ENCODE peak calls at places on chromosomes 2 and 18, in five cellular contexts. W, K, U, H and C are unnamed samples.
A peak's percentile ranks its signal among the peaks of the same experiment; 100 is the strongest.

GRCh38 chr2:20573611-20574422 is 77.1 kb downstream of the HS1BP3 start:
- DNase-seq in W (no peak), K (peak; percentile 89), U (no peak), H (no peak), C (no peak)

GRCh38 chr18:67864677-67865340 is 348.3 kb upstream of the DSEL start:
- DNase-seq in W (no peak), K (peak; percentile 58), U (no peak), H (no peak), C (no peak)

GRCh38 chr2:176129013-176129796 is at the start of gene HOXD8:
- DNase-seq in W (peak; percentile 73), K (peak; percentile 9), U (peak; percentile 69), H (peak; percentile 65), C (no peak)

GRCh38 chr18:44537521-44537920 is 143.2 kb upstream of the SETBP1 start:
- DNase-seq in W (peak; percentile 87), K (peak; percentile 20), U (no peak), H (no peak), C (peak; percentile 97)

GRCh38 chr18:9916067-9916684 is 2.4 kb downstream of the VAPA start:
- DNase-seq in W (no peak), K (peak; percentile 25), U (no peak), H (no peak), C (no peak)

GRCh38 chr2:206573793-206574192 is 68.5 kb upstream of the FAM237A start:
- DNase-seq in W (no peak), K (no peak), U (no peak), H (no peak), C (no peak)

GRCh38 chr2:238936162-238937052 is 88.5 kb downstream of the TWIST2 start:
- DNase-seq in W (no peak), K (no peak), U (peak; percentile 19), H (peak; percentile 19), C (no peak)

GRCh38 chr2:144512421-144513272 is 7.3 kb downstream of the ZEB2 start:
- DNase-seq in W (no peak), K (no peak), U (no peak), H (no peak), C (no peak)

GRCh38 chr18:26003391-26003790 is 87.0 kb downstream of the SS18 start:
- DNase-seq in W (no peak), K (no peak), U (no peak), H (no peak), C (no peak)

GRCh38 chr18:79765491-79766245 is 32.1 kb upstream of the KCNG2 start:
- DNase-seq in W (no peak), K (peak; percentile 44), U (no peak), H (no peak), C (no peak)

GRCh38 chr2:182577816-182578215 is 138.2 kb upstream of the DNAJC10 start:
- DNase-seq in W (no peak), K (no peak), U (no peak), H (no peak), C (no peak)

GRCh38 chr2:234914371-234915154 is 37.3 kb upstream of the SH3BP4 start:
- DNase-seq in W (no peak), K (no peak), U (no peak), H (no peak), C (no peak)

GRCh38 chr2:162317058-162317742 is 1.3 kb downstream of the IFIH1 start:
- DNase-seq in W (no peak), K (no peak), U (no peak), H (no peak), C (no peak)

GRCh38 chr2:169069341-169069740 is at the start of gene DHRS9:
- DNase-seq in W (peak; percentile 50), K (peak; percentile 7), U (no peak), H (no peak), C (peak; percentile 92)

GRCh38 chr2:68368657-68369339 is 3.7 kb downstream of the PLEK start:
- DNase-seq in W (peak; percentile 23), K (peak; percentile 81), U (no peak), H (no peak), C (peak; percentile 65)

GRCh38 chr18:8313043-8313442 is 296.2 kb upstream of the RAB12 start:
- DNase-seq in W (peak; percentile 87), K (no peak), U (no peak), H (no peak), C (no peak)

GRCh38 chr2:198657520-198658121 is 800.1 kb downstream of the SATB2 start:
- DNase-seq in W (peak; percentile 33), K (peak; percentile 29), U (no peak), H (no peak), C (no peak)

GRCh38 chr18:28095631-28096030 is 81.3 kb downstream of the CDH2 start:
- DNase-seq in W (no peak), K (no peak), U (no peak), H (no peak), C (no peak)

GRCh38 chr2:177606636-177607035 is 214.1 kb downstream of the AGPS start:
- DNase-seq in W (peak; percentile 82), K (peak; percentile 51), U (no peak), H (no peak), C (no peak)

GRCh38 chr2:239757154-239757760 is 267.9 kb downstream of the NDUFA10 start:
- DNase-seq in W (no peak), K (no peak), U (no peak), H (no peak), C (no peak)

GRCh38 chr18:41850781-41851180 is 104.3 kb upstream of the PIK3C3 start:
- DNase-seq in W (no peak), K (no peak), U (no peak), H (no peak), C (no peak)

GRCh38 chr18:24989760-24990547 is 362.0 kb downstream of the ZNF521 start:
- DNase-seq in W (peak; percentile 89), K (no peak), U (no peak), H (peak; percentile 50), C (no peak)

GRCh38 chr2:216083464-216084279 is 2.0 kb downstream of the TMEM169 start:
- DNase-seq in W (peak; percentile 68), K (peak; percentile 83), U (no peak), H (peak; percentile 50), C (no peak)

GRCh38 chr2:180366481-180366880 is 359.4 kb upstream of the CWC22 start:
- DNase-seq in W (no peak), K (no peak), U (no peak), H (no peak), C (no peak)

GRCh38 chr2:37858725-37859267 is 66.3 kb upstream of the RMDN2 start:
- DNase-seq in W (no peak), K (no peak), U (no peak), H (no peak), C (no peak)
- H3K18ac ChIP-seq in W (no peak overlapping the region), K (peak overlapping the region; percentile 91), U (no peak overlapping the region), H (no peak overlapping the region), C (no peak overlapping the region)

GRCh38 chr2:209526541-209526940 is 102.7 kb downstream of the MAP2 start:
- DNase-seq in W (no peak), K (peak; percentile 7), U (no peak), H (no peak), C (no peak)
- H3K9ac ChIP-seq in W (no peak overlapping the region), K (no peak overlapping the region), U (no peak overlapping the region), H (no peak overlapping the region), C (no peak overlapping the region)

GRCh38 chr2:1715184-1716012 is 28.9 kb downstream of the PXDN start:
- DNase-seq in W (no peak), K (no peak), U (no peak), H (no peak), C (no peak)
- H3K18ac ChIP-seq in W (no peak overlapping the region), K (no peak overlapping the region), U (no peak overlapping the region), H (no peak overlapping the region), C (no peak overlapping the region)

DNA sequence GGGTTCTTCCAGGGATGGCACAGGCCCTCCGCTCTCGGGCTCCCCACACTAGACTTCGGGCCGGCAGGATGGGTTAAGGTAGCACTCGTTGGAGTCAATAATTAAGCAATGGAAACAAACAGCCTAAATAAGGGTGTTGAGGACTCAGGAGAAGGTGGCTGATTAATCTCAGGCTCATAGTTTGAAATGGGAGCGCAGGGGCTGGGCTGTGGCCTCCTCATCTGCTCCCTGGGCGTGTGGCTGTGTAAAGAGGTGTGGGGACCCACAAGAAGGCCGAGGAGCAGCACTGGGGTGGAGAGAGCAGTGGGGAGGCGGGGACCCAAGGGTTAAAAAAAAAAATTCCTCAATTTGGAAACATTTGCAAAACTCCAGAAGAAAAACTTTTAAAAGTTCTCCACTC is 1.3 kb upstream of the TUBB6 start:
- DNase-seq in W (no peak), K (no peak), U (no peak), H (no peak), C (no peak)
- H3K9ac ChIP-seq in W (peak overlapping the region; percentile 71), K (peak overlapping the region; percentile 77), U (no peak overlapping the region), H (no peak overlapping the region), C (no peak overlapping the region)

DNA sequence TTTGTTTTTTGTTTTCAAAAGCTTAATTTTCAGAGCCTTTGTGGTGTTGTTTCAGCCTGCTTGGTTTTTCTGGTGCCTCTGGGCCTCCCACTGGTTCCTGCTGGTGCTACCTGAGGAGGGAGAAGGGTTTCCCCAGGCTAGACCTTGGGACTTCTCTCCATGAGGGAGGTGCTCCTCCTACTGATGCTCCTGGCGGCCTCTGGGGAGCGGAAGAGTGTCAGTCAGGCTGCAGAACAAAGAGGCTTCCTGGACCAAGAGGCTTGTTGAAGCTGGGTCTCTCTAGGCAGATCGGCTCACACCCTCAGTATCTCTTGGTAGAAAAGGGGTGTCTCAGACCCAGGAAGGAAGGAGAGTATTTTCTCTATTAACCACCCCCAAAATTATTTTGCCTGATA is 32.2 kb downstream of the RFX8 start:
- DNase-seq in W (peak; percentile 75), K (no peak), U (no peak), H (peak; percentile 67), C (peak; percentile 18)
- H3K18ac ChIP-seq in W (no peak overlapping the region), K (peak overlapping the region; percentile 68), U (no peak overlapping the region), H (no peak overlapping the region), C (no peak overlapping the region)

GRCh38 chr18:70121842-70122241 is 83.6 kb downstream of the RTTN start:
- DNase-seq in W (no peak), K (no peak), U (no peak), H (no peak), C (no peak)
- H3K9ac ChIP-seq in W (no peak overlapping the region), K (no peak overlapping the region), U (no peak overlapping the region), H (no peak overlapping the region), C (no peak overlapping the region)